ENCODE peak calls at places on chromosomes 12 and 14, in five cellular contexts. V is PC-9, W is fibroblast of lung, C is HCT116, J is GM12878. M is an unnamed sample. For H3K79me2, the result is how much of the 10 kb centered on the place peaks cover.

GRCh38 chr12:8544295-8544694 is 3.6 kb upstream of the CLEC4E start:
- DNase-seq in V (peak), W (peak), C (peak), J (peak), M (peak)

GRCh38 chr12:121142171-121142950 is 9.7 kb downstream of the P2RX7 start:
- DNase-seq in V (no peak), W (no peak), C (no peak), J (no peak), M (no peak)

GRCh38 chr12:74646831-74647230 is 109.2 kb downstream of the ATXN7L3B start:
- DNase-seq in V (peak), W (peak), C (peak), J (no peak), M (peak)

GRCh38 chr12:121187501-121187900 is 22.4 kb upstream of the P2RX4 start:
- DNase-seq in V (no peak), W (no peak), C (no peak), J (no peak), M (no peak)

GRCh38 chr14:67232066-67232465 is 9.2 kb upstream of the PALS1 start:
- DNase-seq in V (no peak), W (no peak), C (no peak), J (no peak), M (peak)

GRCh38 chr14:94021001-94021400 is 5.1 kb upstream of the OTUB2 start:
- DNase-seq in V (peak), W (no peak), C (no peak), J (no peak), M (no peak)

GRCh38 chr12:106248177-106248848 is 493 bp upstream of the CKAP4 start:
- DNase-seq in V (no peak), W (peak), C (no peak), J (no peak), M (peak)

GRCh38 chr14:26379951-26380350 is 217.9 kb downstream of the NOVA1 start:
- DNase-seq in V (no peak), W (no peak), C (no peak), J (no peak), M (no peak)

GRCh38 chr12:105721051-105721825 is 390.7 kb downstream of the C12orf75 start:
- DNase-seq in V (no peak), W (no peak), C (no peak), J (peak), M (no peak)

GRCh38 chr14:50510157-50510556 is 22.2 kb downstream of the MAP4K5 start:
- DNase-seq in V (no peak), W (no peak), C (no peak), J (no peak), M (no peak)

GRCh38 chr14:69317780-69318179 is 57.8 kb downstream of the GALNT16 start:
- DNase-seq in V (no peak), W (no peak), C (no peak), J (no peak), M (no peak)

GRCh38 chr14:29681308-29681707 is 246.3 kb downstream of the PRKD1 start:
- DNase-seq in V (no peak), W (no peak), C (no peak), J (no peak), M (no peak)

GRCh38 chr14:44962573-44963528 is 861 bp downstream of the TOGARAM1 start:
- DNase-seq in V (no peak), W (peak), C (no peak), J (no peak), M (peak)

GRCh38 chr12:127943481-127944210 is 323.3 kb upstream of the TMEM132C start:
- DNase-seq in V (no peak), W (no peak), C (no peak), J (no peak), M (peak)

GRCh38 chr12:92055877-92056276 is 89.8 kb downstream of the BTG1 start:
- DNase-seq in V (peak), W (no peak), C (no peak), J (no peak), M (no peak)

GRCh38 chr12:51077930-51078329 is 5.5 kb downstream of the CSRNP2 start:
- DNase-seq in V (no peak), W (peak), C (no peak), J (no peak), M (peak)

GRCh38 chr12:51071663-51072062 is 11.7 kb downstream of the CSRNP2 start:
- DNase-seq in V (no peak), W (no peak), C (no peak), J (no peak), M (peak)

GRCh38 chr12:51076235-51076930 is 7.0 kb downstream of the CSRNP2 start:
- DNase-seq in V (no peak), W (no peak), C (no peak), J (no peak), M (no peak)

GRCh38 chr12:51080136-51080535 is 3.3 kb downstream of the CSRNP2 start:
- DNase-seq in V (no peak), W (no peak), C (no peak), J (no peak), M (no peak)

GRCh38 chr12:51075390-51075789 is 8.0 kb downstream of the CSRNP2 start:
- DNase-seq in V (no peak), W (no peak), C (no peak), J (no peak), M (no peak)
- H3K79me2 ChIP-seq in V (under half), W (under half), C (under half), J (under half), M (under half)

GRCh38 chr12:68749861-68750260 is 3.9 kb downstream of the SLC35E3 start:
- DNase-seq in V (no peak), W (no peak), C (no peak), J (no peak), M (no peak)
- H3K4me3 ChIP-seq in V (no peak), W (no peak), C (no peak), J (no peak), M (no peak)

GRCh38 chr12:6538420-6539275 is 4.3 kb downstream of the GAPDH start:
- DNase-seq in V (no peak), W (no peak), C (no peak), J (no peak), M (peak)
- H3K79me2 ChIP-seq in V (under half), W (half or more), C (under half), J (under half), M (under half)

DNA sequence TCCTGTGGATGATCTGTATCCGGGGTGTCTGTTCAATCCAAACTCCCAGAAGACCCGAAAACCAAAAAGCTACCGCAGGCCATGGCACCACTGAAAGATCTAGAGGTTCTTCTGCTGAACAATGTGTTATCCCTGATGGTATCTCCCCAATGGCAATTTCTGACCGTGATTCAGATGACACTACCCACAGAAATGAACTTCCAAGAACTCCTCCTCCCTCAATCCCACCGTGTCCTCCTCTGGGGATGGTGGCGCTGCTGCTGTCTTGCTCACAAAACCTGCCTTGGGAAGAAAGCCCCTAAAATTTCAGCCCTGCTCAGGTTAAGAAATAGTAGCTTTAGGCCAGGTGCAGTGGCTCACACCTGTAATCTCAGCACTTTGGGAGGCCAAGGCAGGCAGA is 7.8 kb downstream of the CRACR2A start:
- DNase-seq in V (no peak), W (no peak), C (no peak), J (no peak), M (no peak)
- H3K4me3 ChIP-seq in V (no peak), W (no peak), C (no peak), J (no peak), M (no peak)

DNA sequence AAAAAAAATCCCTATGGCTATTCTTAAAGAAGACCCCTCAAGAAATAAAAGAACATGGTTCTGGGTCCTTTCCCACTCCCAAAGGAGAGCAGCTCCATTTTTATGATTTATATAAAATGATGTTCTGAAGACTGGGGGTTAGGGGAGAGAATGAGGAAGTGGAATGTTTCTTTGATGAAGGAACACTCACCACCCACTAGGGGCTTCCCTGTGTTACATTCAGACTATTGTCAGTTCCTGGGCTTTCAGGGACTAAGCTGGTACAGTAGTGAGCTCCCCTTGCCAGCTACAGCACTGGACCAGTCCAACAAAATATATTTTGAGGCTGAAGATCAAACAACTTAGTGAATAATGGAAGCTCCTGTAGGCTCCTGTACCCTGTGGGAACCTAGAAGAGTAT is 98.9 kb downstream of the HMGA2 start:
- DNase-seq in V (no peak), W (no peak), C (no peak), J (no peak), M (no peak)
- H3K79me2 ChIP-seq in V (under half), W (half or more), C (half or more), J (under half), M (under half)